ENCODE peak calls at places on chromosomes 12 and 14, in ten cellular contexts. I, X, K, G, Q, U, O, Y, S and V are unnamed samples.

GRCh38 chr12:125092872-125093680 is 27.8 kb downstream of the AACS start:
- DNase-seq in S (peak; percentile 66), U (no peak), K (peak; percentile 60), Y (peak; percentile 18), G (no peak), X (peak; percentile 61), O (no peak), I (peak; percentile 79), Q (no peak), V (no peak)

GRCh38 chr12:108046135-108046534 is 83.0 kb upstream of the WSCD2 start:
- DNase-seq in S (no peak), U (no peak), X (no peak), K (no peak), Q (no peak), O (no peak), Y (no peak), G (no peak), I (no peak), V (no peak)

GRCh38 chr12:87779016-87779415 is 250.2 kb downstream of the C12orf50 start:
- DNase-seq in Y (peak; percentile 61), O (no peak), G (no peak), Q (no peak), U (no peak), S (no peak), X (no peak), I (no peak), K (no peak), V (no peak)

GRCh38 chr14:99136047-99136400 is 136.0 kb downstream of the BCL11B start:
- DNase-seq in X (no peak), Y (no peak), S (no peak), U (no peak), K (peak; percentile 17), I (no peak), G (no peak), Q (no peak), O (no peak), V (no peak)

GRCh38 chr12:26135571-26135970 is 10.7 kb upstream of the BHLHE41 start:
- DNase-seq in G (no peak), Y (no peak), I (no peak), O (no peak), X (no peak), S (no peak), Q (no peak), K (no peak), U (no peak), V (no peak)

GRCh38 chr12:65318186-65318685 is 39.8 kb downstream of the MSRB3 start:
- DNase-seq in G (no peak), Q (no peak), I (no peak), X (no peak), U (no peak), O (no peak), Y (no peak), S (no peak), K (no peak), V (no peak)

GRCh38 chr12:39103552-39104165 is 198.3 kb upstream of the CPNE8 start:
- DNase-seq in X (peak; percentile 11), Q (no peak), G (no peak), I (peak; percentile 71), Y (peak; percentile 24), K (no peak), S (peak; percentile 90), U (peak; percentile 65), O (peak; percentile 21), V (no peak)

GRCh38 chr12:90908465-90908864 is 46.5 kb downstream of the CCER1 start:
- DNase-seq in I (no peak), Q (no peak), O (no peak), X (peak; percentile 72), G (no peak), Y (peak; percentile 90), K (no peak), U (no peak), S (peak; percentile 20), V (peak; percentile 63)

DNA sequence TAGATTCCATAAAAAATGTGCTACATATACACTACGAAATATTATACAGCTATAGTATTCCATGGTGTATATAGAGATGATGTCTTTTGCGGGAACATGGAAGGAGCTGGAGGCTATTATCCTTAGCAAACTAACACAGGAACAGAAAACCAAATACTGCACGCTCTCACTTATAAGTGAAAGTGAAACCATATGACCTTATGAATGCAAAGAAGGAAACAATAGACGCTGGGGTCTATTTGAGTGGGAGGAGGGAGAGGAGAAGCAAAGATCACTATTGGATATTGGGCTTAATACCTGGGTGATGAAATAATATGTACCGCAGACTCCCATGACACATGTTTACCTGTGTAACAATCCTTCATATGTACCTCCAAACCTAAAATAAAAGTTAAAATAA is 142.7 kb downstream of the LRFN5 start:
- DNase-seq in K (no peak), S (peak; percentile 34), Q (no peak), X (peak; percentile 40), G (no peak), I (peak; percentile 31), U (no peak), Y (peak; percentile 14), O (no peak), V (peak; percentile 19)
- H3K4me3 ChIP-seq in K (peak overlapping the region; percentile 24), S (peak overlapping the region; percentile 59), Q (no peak overlapping the region), X (peak overlapping the region; percentile 2), G (no peak overlapping the region), I (no peak overlapping the region), U (no peak overlapping the region), Y (peak overlapping the region; percentile 4), O (no peak overlapping the region), V (peak overlapping the region; percentile 2)

DNA sequence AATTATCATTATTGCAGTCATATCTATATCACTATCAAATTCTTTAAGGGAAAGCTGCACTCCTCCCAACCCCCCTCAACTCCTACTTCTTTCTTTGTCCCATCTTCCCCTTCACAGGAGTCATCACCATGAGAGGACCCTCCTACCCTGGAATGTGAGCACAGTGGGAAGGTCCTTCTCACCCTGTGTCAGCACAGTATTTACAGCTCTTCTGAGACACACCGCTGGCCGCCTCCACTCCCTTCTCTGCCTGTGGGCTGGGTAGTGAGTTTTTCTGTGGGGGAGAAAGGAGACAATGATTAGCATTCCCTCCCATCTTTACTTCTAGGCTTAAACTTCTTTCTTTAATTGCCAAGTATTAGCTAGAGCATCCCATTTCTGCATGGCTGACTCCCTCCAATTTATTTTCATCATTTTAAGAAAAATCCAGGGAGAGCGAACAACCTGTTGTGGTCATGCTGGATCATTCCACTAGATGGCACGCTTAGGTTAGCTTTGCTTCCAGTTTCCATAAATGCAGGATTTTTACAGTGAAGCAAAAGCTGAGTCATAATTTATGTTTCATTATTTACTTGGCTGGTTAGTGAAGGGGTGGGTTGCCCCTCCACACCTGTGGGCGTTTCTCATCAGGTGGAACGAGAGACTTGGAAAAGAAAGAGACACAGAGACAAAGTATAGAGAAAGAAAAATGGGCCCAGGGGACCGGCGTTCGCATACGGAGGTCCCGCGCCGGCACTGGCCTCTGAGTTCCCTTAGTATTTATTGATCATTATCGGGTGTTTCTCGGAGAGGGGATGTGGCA is 188.5 kb downstream of the ALX1 start:
- DNase-seq in S (peak; percentile 93), I (peak; percentile 67), X (peak; percentile 73), U (peak; percentile 49), Y (peak; percentile 63), Q (no peak), K (peak; percentile 27), G (no peak), O (no peak), V (no peak)
- H3K4me3 ChIP-seq in S (peak overlapping the region; percentile 57), I (no peak overlapping the region), X (no peak overlapping the region), U (no peak overlapping the region), Y (peak overlapping the region; percentile 46), Q (peak overlapping the region; percentile 23), K (peak overlapping the region; percentile 37), G (peak overlapping the region; percentile 18), O (peak overlapping the region; percentile 12), V (peak overlapping the region; percentile 30)

DNA sequence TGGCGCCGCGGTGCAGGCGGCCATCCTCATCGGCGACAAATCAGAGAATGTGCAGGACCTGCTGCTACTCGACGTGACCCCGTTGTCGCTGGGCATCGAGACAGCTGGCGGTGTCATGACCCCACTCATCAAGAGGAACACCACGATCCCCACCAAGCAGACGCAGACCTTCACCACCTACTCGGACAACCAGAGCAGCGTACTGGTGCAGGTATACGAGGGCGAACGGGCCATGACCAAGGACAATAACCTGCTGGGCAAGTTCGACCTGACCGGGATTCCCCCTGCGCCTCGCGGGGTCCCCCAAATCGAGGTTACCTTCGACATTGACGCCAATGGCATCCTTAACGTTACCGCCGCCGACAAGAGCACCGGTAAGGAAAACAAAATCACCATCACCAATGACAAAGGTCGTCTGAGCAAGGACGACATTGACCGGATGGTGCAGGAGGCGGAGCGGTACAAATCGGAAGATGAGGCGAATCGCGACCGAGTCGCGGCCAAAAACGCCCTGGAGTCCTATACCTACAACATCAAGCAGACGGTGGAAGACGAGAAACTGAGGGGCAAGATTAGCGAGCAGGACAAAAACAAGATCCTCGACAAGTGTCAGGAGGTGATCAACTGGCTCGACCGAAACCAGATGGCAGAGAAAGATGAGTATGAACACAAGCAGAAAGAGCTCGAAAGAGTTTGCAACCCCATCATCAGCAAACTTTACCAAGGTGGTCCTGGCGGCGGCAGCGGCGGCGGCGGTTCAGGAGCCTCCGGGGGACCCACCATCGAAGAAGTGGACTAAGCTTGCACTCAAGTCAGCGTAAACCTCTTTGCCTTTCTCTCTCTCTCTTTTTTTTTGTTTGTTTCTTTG is 1.7 kb downstream of the HSPA2 start:
- DNase-seq in Y (no peak), K (no peak), O (no peak), G (peak; percentile 24), U (no peak), Q (peak; percentile 27), S (no peak), X (no peak), I (no peak), V (no peak)
- H3K4me3 ChIP-seq in Y (peak overlapping the region; percentile 12), K (peak overlapping the region; percentile 57), O (no peak overlapping the region), G (peak overlapping the region; percentile 46), U (peak overlapping the region; percentile 63), Q (peak overlapping the region; percentile 65), S (no peak overlapping the region), X (peak overlapping the region; percentile 63), I (peak overlapping the region; percentile 8), V (peak overlapping the region; percentile 18)

GRCh38 chr12:40224439-40225291 is at the start of gene LRRK2:
- DNase-seq in U (peak; percentile 33), I (peak; percentile 23), Y (peak; percentile 1), O (no peak), G (peak; percentile 84), S (no peak), K (peak; percentile 65), X (peak; percentile 65), Q (peak; percentile 85), V (peak; percentile 12)

GRCh38 chr12:40219760-40220159 is 5.0 kb upstream of the LRRK2 start:
- DNase-seq in S (no peak), Q (no peak), G (no peak), U (no peak), I (no peak), Y (no peak), X (no peak), O (no peak), K (no peak), V (no peak)

GRCh38 chr12:40225984-40226602 is 1.3 kb downstream of the LRRK2 start:
- DNase-seq in U (no peak), O (no peak), S (no peak), K (no peak), X (no peak), Y (no peak), I (peak; percentile 9), G (no peak), Q (no peak), V (no peak)

GRCh38 chr12:40225337-40225983 is 663 bp downstream of the LRRK2 start:
- DNase-seq in Q (no peak), U (no peak), I (no peak), O (no peak), K (no peak), S (no peak), G (no peak), X (no peak), Y (no peak), V (no peak)

DNA sequence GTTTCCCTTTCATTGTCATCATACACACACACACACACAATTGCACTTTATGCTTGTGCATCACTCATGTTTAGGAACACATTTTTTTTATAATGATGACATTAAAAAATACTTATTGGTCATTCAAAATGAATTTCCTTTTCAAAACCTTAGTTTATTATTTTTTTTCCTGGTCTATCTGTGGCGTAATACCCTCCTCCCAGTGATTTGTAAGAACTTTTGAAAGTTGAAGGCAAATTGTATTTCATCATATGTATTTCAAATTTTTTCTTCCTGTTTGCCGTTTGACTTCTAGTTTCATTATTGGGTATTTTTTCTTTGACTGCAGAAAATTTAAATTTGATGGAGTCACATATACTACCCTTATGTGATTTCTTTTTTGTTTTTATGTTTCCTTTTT is 2.5 kb upstream of the LRRK2 start:
- DNase-seq in G (no peak), K (no peak), U (no peak), Y (no peak), I (no peak), S (no peak), X (peak; percentile 19), Q (no peak), O (peak; percentile 57), V (no peak)
- H3K4me3 ChIP-seq in G (no peak overlapping the region), K (no peak overlapping the region), U (no peak overlapping the region), Y (no peak overlapping the region), I (no peak overlapping the region), S (no peak overlapping the region), X (no peak overlapping the region), Q (no peak overlapping the region), O (no peak overlapping the region), V (no peak overlapping the region)